ENCODE peak calls at places on chromosomes 12 and 14, in six cellular contexts. P is stomach, Z is body of pancreas, Q is RWPE2, B is uterus, W is aorta. O is an unnamed sample.

GRCh38 chr14:51538973-51539372 is 112.7 kb upstream of the FRMD6 start:
- DNase-seq in P (no peak), Z (no peak), Q (no peak), B (no peak), W (no peak), O (no peak)

GRCh38 chr14:46651526-46652144 is at the start of gene RPL10L:
- DNase-seq in P (no peak), Z (no peak), Q (no peak), B (no peak), W (peak; percentile 57), O (no peak)

GRCh38 chr14:44847910-44848309 is 113.8 kb downstream of the KLHL28 start:
- DNase-seq in P (no peak), Z (no peak), Q (no peak), B (no peak), W (no peak), O (no peak)

GRCh38 chr12:31207799-31208465 is 118.0 kb downstream of the SINHCAF start:
- DNase-seq in P (no peak), Z (no peak), Q (no peak), B (no peak), W (no peak), O (no peak)

GRCh38 chr12:124947013-124947412 is 32.6 kb upstream of the UBC start:
- DNase-seq in P (no peak), Z (no peak), Q (no peak), B (no peak), W (no peak), O (no peak)

GRCh38 chr14:81516941-81517797 is 16.5 kb downstream of the SEL1L start:
- DNase-seq in P (no peak), Z (peak; percentile 44), Q (no peak), B (peak; percentile 43), W (no peak), O (no peak)

GRCh38 chr14:98840511-98840910 is 431.5 kb downstream of the BCL11B start:
- DNase-seq in P (no peak), Z (no peak), Q (no peak), B (no peak), W (no peak), O (peak; percentile 93)

GRCh38 chr12:121590476-121591143 is 9.8 kb upstream of the KDM2B start:
- DNase-seq in P (no peak), Z (no peak), Q (no peak), B (no peak), W (no peak), O (peak; percentile 33)

GRCh38 chr12:20268121-20268732 is 100.1 kb upstream of the PDE3A start:
- DNase-seq in P (no peak), Z (no peak), Q (no peak), B (no peak), W (no peak), O (no peak)

GRCh38 chr12:51760231-51760630 is 88.3 kb downstream of the FIGNL2 start:
- DNase-seq in P (no peak), Z (no peak), Q (no peak), B (no peak), W (no peak), O (no peak)

GRCh38 chr14:51593397-51593796 is 58.3 kb upstream of the FRMD6 start:
- DNase-seq in P (no peak), Z (no peak), Q (no peak), B (no peak), W (no peak), O (no peak)

GRCh38 chr12:91019455-91019854 is 14.7 kb upstream of the EPYC start:
- DNase-seq in P (no peak), Z (no peak), Q (no peak), B (no peak), W (no peak), O (no peak)
- H3K27me3 ChIP-seq in P (no peaks in the 10 kb centered on the region), Z (no peaks in the 10 kb centered on the region), Q (no peaks in the 10 kb centered on the region), B (no peaks in the 10 kb centered on the region), W (no peaks in the 10 kb centered on the region), O (no peaks in the 10 kb centered on the region)

GRCh38 chr12:26818636-26819035 is 14.4 kb downstream of the ITPR2 start:
- DNase-seq in P (no peak), Z (no peak), Q (no peak), B (no peak), W (no peak), O (no peak)
- H3K4me1 ChIP-seq in P (peaks cover 20% of the 10 kb centered on the region), Z (peaks cover 55% of the 10 kb centered on the region), Q (peaks cover 7% of the 10 kb centered on the region), B (no peaks in the 10 kb centered on the region), W (no peaks in the 10 kb centered on the region), O (no peaks in the 10 kb centered on the region)

DNA sequence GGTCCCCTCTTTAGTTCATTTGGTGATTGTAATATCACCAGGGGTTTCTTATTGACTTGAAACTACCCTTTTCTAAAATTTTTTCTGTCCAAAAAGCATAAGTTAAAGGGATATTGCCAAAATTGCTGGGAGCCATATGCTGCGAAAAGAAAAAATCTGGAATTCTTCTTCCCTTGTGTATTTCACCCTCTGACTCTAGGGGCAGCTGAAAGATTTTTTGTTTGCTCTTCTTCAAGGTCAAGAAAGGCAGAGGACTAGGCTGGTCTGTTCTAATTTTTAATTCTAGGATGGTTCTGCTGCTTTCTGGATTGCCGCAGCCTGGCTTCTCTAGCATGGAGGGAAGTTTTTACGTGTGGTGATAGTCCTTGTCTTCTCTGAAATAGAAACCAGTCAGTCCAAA is 61.6 kb downstream of the FBXL14 start:
- DNase-seq in P (no peak), Z (no peak), Q (no peak), B (no peak), W (no peak), O (no peak)
- H3K27me3 ChIP-seq in P (no peaks in the 10 kb centered on the region), Z (peaks cover 30% of the 10 kb centered on the region), Q (peaks cover 20% of the 10 kb centered on the region), B (no peaks in the 10 kb centered on the region), W (no peaks in the 10 kb centered on the region), O (peaks cover 35% of the 10 kb centered on the region)

GRCh38 chr14:68380304-68380840 is 412.5 kb downstream of the ZFP36L1 start:
- DNase-seq in P (no peak), Z (no peak), Q (no peak), B (no peak), W (no peak), O (no peak)

GRCh38 chr14:68376067-68376810 is 416.6 kb downstream of the ZFP36L1 start:
- DNase-seq in P (no peak), Z (no peak), Q (no peak), B (no peak), W (no peak), O (no peak)

GRCh38 chr14:68377056-68377455 is 415.8 kb downstream of the ZFP36L1 start:
- DNase-seq in P (no peak), Z (no peak), Q (no peak), B (no peak), W (no peak), O (no peak)

GRCh38 chr14:68377459-68377858 is 415.4 kb downstream of the ZFP36L1 start:
- DNase-seq in P (no peak), Z (peak; percentile 71), Q (no peak), B (peak; percentile 46), W (no peak), O (no peak)

DNA sequence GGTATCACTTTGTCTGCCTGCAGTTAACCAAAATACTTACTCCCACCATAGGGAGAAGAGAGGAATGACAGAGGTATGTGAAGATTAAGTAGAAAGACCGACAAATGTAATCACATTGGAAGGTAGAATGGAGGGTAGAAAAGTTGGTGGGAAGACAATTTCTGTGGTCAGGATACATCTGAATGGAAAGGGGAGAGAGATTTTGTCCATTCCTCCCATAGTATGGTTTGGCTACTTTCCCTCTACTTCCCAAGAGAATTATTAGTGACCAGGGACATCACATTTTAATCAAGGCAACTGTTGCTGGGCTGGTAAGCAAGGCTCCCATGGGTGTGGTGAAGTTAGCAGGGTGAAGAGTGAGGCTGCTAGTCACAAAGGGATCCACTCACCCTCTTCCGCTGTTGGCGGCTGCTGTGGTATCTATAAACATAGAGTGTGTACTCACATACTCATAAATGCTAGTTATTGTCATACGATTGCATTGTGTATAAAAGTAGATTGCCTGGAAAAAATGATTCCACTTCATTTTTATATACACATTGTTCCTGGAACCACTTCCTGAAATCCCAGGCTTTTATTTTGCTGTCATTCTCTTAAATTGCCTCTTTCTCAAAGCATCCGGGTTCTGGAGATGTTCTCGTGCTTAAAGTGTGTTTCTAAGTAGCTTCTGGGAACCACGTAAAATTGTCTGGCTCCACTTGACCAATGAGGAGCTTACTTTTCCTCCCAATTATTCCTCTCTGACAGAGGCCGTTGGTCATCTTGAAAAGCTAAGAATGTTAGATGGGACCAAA is 413.2 kb downstream of the ZFP36L1 start:
- DNase-seq in P (no peak), Z (no peak), Q (no peak), B (no peak), W (no peak), O (peak; percentile 62)
- H3K4me1 ChIP-seq in P (peaks cover 45% of the 10 kb centered on the region), Z (peaks cover 13% of the 10 kb centered on the region), Q (peaks cover 12% of the 10 kb centered on the region), B (peaks cover 20% of the 10 kb centered on the region), W (peaks cover 4% of the 10 kb centered on the region), O (peaks cover 24% of the 10 kb centered on the region)

O was measured in SJSA1.